ENCODE peak calls at places on chromosome 2, in ten cellular contexts. One of them, this sample, is unnamed. For H3K9me3 and H3K4me1, the result is how much of the 10 kb centered on the place peaks cover.

GRCh38 chr2:144511222-144511855 is 8.6 kb downstream of the ZEB2 start:
- DNase-seq in right lobe of liver: no peak
- DNase-seq in HCT116: no peak
- DNase-seq in tibial nerve: no peak
- DNase-seq in A549: no peak
- DNase-seq in heart left ventricle: no peak
- DNase-seq in stomach: no peak
- DNase-seq in K562: no peak
- DNase-seq in breast epithelium: no peak
- DNase-seq in HepG2: no peak
- DNase-seq in this sample: no peak

GRCh38 chr2:175450029-175450428 is 268.5 kb upstream of the ATP5MC3 start:
- DNase-seq in breast epithelium: no peak
- DNase-seq in heart left ventricle: no peak
- DNase-seq in stomach: no peak
- DNase-seq in A549: no peak
- DNase-seq in HCT116: no peak
- DNase-seq in K562: no peak
- DNase-seq in tibial nerve: no peak
- DNase-seq in right lobe of liver: no peak
- DNase-seq in HepG2: no peak
- DNase-seq in this sample: no peak

GRCh38 chr2:79253375-79253774 is 93.8 kb upstream of the REG3A start:
- DNase-seq in HepG2: no peak
- DNase-seq in HCT116: no peak
- DNase-seq in stomach: no peak
- DNase-seq in A549: no peak
- DNase-seq in tibial nerve: no peak
- DNase-seq in K562: no peak
- DNase-seq in heart left ventricle: no peak
- DNase-seq in breast epithelium: no peak
- DNase-seq in right lobe of liver: no peak
- DNase-seq in this sample: no peak

GRCh38 chr2:61536086-61536722 is 2.0 kb downstream of the XPO1 start:
- DNase-seq in right lobe of liver: no peak
- DNase-seq in tibial nerve: peak
- DNase-seq in HCT116: no peak
- DNase-seq in A549: peak
- DNase-seq in HepG2: peak
- DNase-seq in heart left ventricle: no peak
- DNase-seq in breast epithelium: no peak
- DNase-seq in stomach: no peak
- DNase-seq in K562: peak
- DNase-seq in this sample: peak

GRCh38 chr2:17615728-17616351 is 75.3 kb downstream of the VSNL1 start:
- DNase-seq in heart left ventricle: no peak
- DNase-seq in K562: no peak
- DNase-seq in HepG2: peak
- DNase-seq in right lobe of liver: no peak
- DNase-seq in HCT116: peak
- DNase-seq in tibial nerve: no peak
- DNase-seq in breast epithelium: peak
- DNase-seq in stomach: no peak
- DNase-seq in A549: no peak
- DNase-seq in this sample: no peak

GRCh38 chr2:42095923-42096408 is 48.1 kb downstream of the PKDCC start:
- DNase-seq in HepG2: peak
- DNase-seq in tibial nerve: peak
- DNase-seq in breast epithelium: peak
- DNase-seq in right lobe of liver: peak
- DNase-seq in K562: peak
- DNase-seq in A549: peak
- DNase-seq in heart left ventricle: peak
- DNase-seq in HCT116: peak
- DNase-seq in stomach: peak
- DNase-seq in this sample: peak

GRCh38 chr2:42142476-42143184 is 26.5 kb upstream of the EML4 start:
- DNase-seq in right lobe of liver: no peak
- DNase-seq in tibial nerve: no peak
- DNase-seq in heart left ventricle: no peak
- DNase-seq in K562: no peak
- DNase-seq in HepG2: peak
- DNase-seq in breast epithelium: no peak
- DNase-seq in A549: peak
- DNase-seq in HCT116: no peak
- DNase-seq in stomach: no peak
- DNase-seq in this sample: no peak

GRCh38 chr2:209757200-209757599 is 14.4 kb upstream of the UNC80 start:
- DNase-seq in right lobe of liver: no peak
- DNase-seq in HCT116: no peak
- DNase-seq in stomach: no peak
- DNase-seq in K562: no peak
- DNase-seq in heart left ventricle: no peak
- DNase-seq in A549: no peak
- DNase-seq in HepG2: no peak
- DNase-seq in breast epithelium: no peak
- DNase-seq in tibial nerve: no peak
- DNase-seq in this sample: no peak

GRCh38 chr2:95526360-95527341 is 42.1 kb upstream of the TRIM43B start:
- DNase-seq in right lobe of liver: peak
- DNase-seq in HepG2: no peak
- DNase-seq in tibial nerve: peak
- DNase-seq in K562: no peak
- DNase-seq in A549: peak
- DNase-seq in stomach: peak
- DNase-seq in heart left ventricle: peak
- DNase-seq in HCT116: peak
- DNase-seq in breast epithelium: peak
- DNase-seq in this sample: peak

GRCh38 chr2:169038338-169038757 is 7.2 kb upstream of the ABCB11 start:
- DNase-seq in breast epithelium: no peak
- DNase-seq in stomach: no peak
- DNase-seq in tibial nerve: no peak
- DNase-seq in K562: peak
- DNase-seq in heart left ventricle: no peak
- DNase-seq in HepG2: no peak
- DNase-seq in A549: peak
- DNase-seq in HCT116: no peak
- DNase-seq in right lobe of liver: no peak
- DNase-seq in this sample: no peak

GRCh38 chr2:120317180-120317533 is 28.8 kb upstream of the INHBB start:
- DNase-seq in heart left ventricle: no peak
- DNase-seq in breast epithelium: no peak
- DNase-seq in tibial nerve: no peak
- DNase-seq in HepG2: no peak
- DNase-seq in HCT116: no peak
- DNase-seq in stomach: no peak
- DNase-seq in A549: no peak
- DNase-seq in right lobe of liver: no peak
- DNase-seq in K562: no peak
- DNase-seq in this sample: no peak

GRCh38 chr2:223943561-223944008 is 1.6 kb downstream of the WDFY1 start:
- DNase-seq in K562: peak
- DNase-seq in A549: peak
- DNase-seq in stomach: no peak
- DNase-seq in right lobe of liver: no peak
- DNase-seq in HepG2: peak
- DNase-seq in breast epithelium: no peak
- DNase-seq in heart left ventricle: no peak
- DNase-seq in tibial nerve: no peak
- DNase-seq in HCT116: no peak
- DNase-seq in this sample: peak

GRCh38 chr2:100832885-100833284 is 12.9 kb downstream of the NPAS2 start:
- DNase-seq in HepG2: no peak
- DNase-seq in heart left ventricle: no peak
- DNase-seq in K562: no peak
- DNase-seq in A549: no peak
- DNase-seq in right lobe of liver: no peak
- DNase-seq in stomach: no peak
- DNase-seq in tibial nerve: no peak
- DNase-seq in HCT116: no peak
- DNase-seq in breast epithelium: no peak
- DNase-seq in this sample: no peak

GRCh38 chr2:205053827-205054410 is 508.6 kb downstream of the PARD3B start:
- DNase-seq in tibial nerve: no peak
- DNase-seq in A549: no peak
- DNase-seq in HCT116: no peak
- DNase-seq in HepG2: no peak
- DNase-seq in stomach: no peak
- DNase-seq in heart left ventricle: no peak
- DNase-seq in K562: peak
- DNase-seq in breast epithelium: no peak
- DNase-seq in right lobe of liver: no peak
- DNase-seq in this sample: no peak

GRCh38 chr2:63300835-63301234 is 250.2 kb downstream of the OTX1 start:
- DNase-seq in HepG2: peak
- DNase-seq in tibial nerve: no peak
- DNase-seq in A549: peak
- DNase-seq in K562: no peak
- DNase-seq in stomach: no peak
- DNase-seq in right lobe of liver: no peak
- DNase-seq in HCT116: peak
- DNase-seq in heart left ventricle: no peak
- DNase-seq in breast epithelium: no peak
- DNase-seq in this sample: no peak

DNA sequence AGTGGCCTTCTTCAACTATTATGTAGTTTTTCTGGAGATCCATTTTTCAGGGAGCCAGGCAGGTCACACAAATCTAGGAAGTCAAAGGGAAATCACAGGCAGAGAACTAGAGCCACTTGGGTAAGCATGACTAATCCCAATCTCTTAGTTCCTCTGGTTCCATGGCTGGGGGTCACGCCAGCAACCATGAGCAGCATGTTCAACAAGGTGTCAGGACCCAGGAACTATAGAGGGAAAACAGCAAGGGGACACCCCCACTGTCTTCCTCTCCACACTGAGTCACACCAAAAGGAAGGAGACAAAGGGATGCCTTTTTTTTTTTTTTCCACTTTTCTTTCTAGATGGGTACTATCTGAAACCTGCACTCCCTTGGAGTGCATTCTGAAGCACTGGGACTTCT is 250.9 kb downstream of the OTX1 start:
- DNase-seq in right lobe of liver: no peak
- DNase-seq in tibial nerve: no peak
- DNase-seq in HCT116: no peak
- DNase-seq in heart left ventricle: no peak
- DNase-seq in HepG2: no peak
- DNase-seq in stomach: no peak
- DNase-seq in A549: peak
- DNase-seq in breast epithelium: no peak
- DNase-seq in K562: no peak
- DNase-seq in this sample: no peak
- H3K9me3 ChIP-seq in right lobe of liver: under half
- H3K9me3 ChIP-seq in tibial nerve: under half
- H3K9me3 ChIP-seq in HCT116: under half
- H3K9me3 ChIP-seq in heart left ventricle: under half
- H3K9me3 ChIP-seq in HepG2: under half
- H3K9me3 ChIP-seq in stomach: half or more
- H3K9me3 ChIP-seq in A549: under half
- H3K9me3 ChIP-seq in breast epithelium: half or more
- H3K9me3 ChIP-seq in K562: under half
- H3K9me3 ChIP-seq in this sample: under half

DNA sequence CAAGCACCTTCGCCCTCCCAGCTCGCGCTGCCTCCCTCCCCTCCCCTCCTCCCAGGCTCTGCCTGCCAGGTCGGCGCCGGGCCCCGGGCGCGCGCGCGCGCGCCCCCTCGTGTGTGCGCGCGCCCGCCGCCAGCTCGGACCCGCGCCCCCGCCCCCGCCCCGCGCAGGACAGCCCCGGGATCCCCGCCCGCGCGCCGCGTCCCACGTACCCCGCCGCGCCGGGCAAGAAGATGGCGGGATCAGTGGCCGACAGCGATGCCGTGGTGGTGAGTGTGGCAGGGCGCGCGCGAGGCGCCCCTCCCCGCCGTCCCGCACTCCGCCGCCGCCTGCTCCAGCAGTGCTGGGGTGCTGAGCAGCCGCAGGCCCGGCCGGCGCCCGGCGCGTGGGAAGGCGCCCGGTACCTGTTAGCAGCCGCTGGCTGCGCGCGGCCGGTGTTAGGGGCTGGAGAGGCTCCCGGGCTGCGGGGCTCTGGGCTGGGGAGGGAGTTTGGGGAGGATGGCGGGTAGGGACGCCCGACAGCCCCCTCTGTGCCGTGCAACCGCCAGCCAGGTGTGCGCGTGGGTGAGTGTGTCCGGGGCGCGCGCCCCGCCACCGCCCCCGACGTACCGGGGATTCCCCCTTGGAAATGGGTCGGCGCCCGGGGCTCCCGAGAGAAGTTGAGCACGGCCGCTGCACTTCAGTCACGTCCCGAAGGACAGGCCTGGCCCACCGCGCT is 511 bp downstream of the LGALSL start:
- DNase-seq in K562: peak
- DNase-seq in A549: peak
- DNase-seq in breast epithelium: peak
- DNase-seq in tibial nerve: peak
- DNase-seq in HepG2: no peak
- DNase-seq in HCT116: no peak
- DNase-seq in heart left ventricle: peak
- DNase-seq in right lobe of liver: peak
- DNase-seq in stomach: peak
- DNase-seq in this sample: peak
- TF ChIP-seq POLR2A in K562: no peak
- TF ChIP-seq POLR2A in A549: no peak
- TF ChIP-seq POLR2A in breast epithelium: no peak
- TF ChIP-seq POLR2A in tibial nerve: no peak
- TF ChIP-seq POLR2A in HepG2: peak
- TF ChIP-seq POLR2A in HCT116: no peak
- TF ChIP-seq POLR2A in heart left ventricle: no peak
- TF ChIP-seq POLR2A in right lobe of liver: no peak
- TF ChIP-seq POLR2A in stomach: no peak
- TF ChIP-seq POLR2A in this sample: no peak

GRCh38 chr2:118095610-118096009 is 7.3 kb downstream of the INSIG2 start:
- DNase-seq in HepG2: no peak
- DNase-seq in A549: no peak
- DNase-seq in heart left ventricle: no peak
- DNase-seq in stomach: no peak
- DNase-seq in breast epithelium: no peak
- DNase-seq in HCT116: no peak
- DNase-seq in right lobe of liver: no peak
- DNase-seq in K562: no peak
- DNase-seq in tibial nerve: no peak
- DNase-seq in this sample: no peak
- H3K4me1 ChIP-seq in HepG2: half or more
- H3K4me1 ChIP-seq in A549: under half
- H3K4me1 ChIP-seq in heart left ventricle: under half
- H3K4me1 ChIP-seq in stomach: under half
- H3K4me1 ChIP-seq in breast epithelium: under half
- H3K4me1 ChIP-seq in HCT116: under half
- H3K4me1 ChIP-seq in right lobe of liver: under half
- H3K4me1 ChIP-seq in K562: under half
- H3K4me1 ChIP-seq in tibial nerve: under half
- H3K4me1 ChIP-seq in this sample: under half

GRCh38 chr2:39359453-39360038 is 77.5 kb downstream of the MAP4K3 start:
- DNase-seq in K562: no peak
- DNase-seq in HepG2: no peak
- DNase-seq in breast epithelium: no peak
- DNase-seq in HCT116: no peak
- DNase-seq in tibial nerve: no peak
- DNase-seq in heart left ventricle: no peak
- DNase-seq in A549: peak
- DNase-seq in right lobe of liver: no peak
- DNase-seq in stomach: no peak
- DNase-seq in this sample: no peak
- H3K9me3 ChIP-seq in K562: under half
- H3K9me3 ChIP-seq in HepG2: under half
- H3K9me3 ChIP-seq in breast epithelium: under half
- H3K9me3 ChIP-seq in HCT116: under half
- H3K9me3 ChIP-seq in tibial nerve: under half
- H3K9me3 ChIP-seq in heart left ventricle: under half
- H3K9me3 ChIP-seq in A549: half or more
- H3K9me3 ChIP-seq in right lobe of liver: under half
- H3K9me3 ChIP-seq in stomach: under half
- H3K9me3 ChIP-seq in this sample: under half

This sample was measured in testis.